ENCODE peak calls at places on chromosome 18, in four cellular contexts. Z is CMK, R is foreskin fibroblast, O is GM23248. V is an unnamed sample.

GRCh38 chr18:63848159-63848558 is 39.3 kb upstream of the SERPINB2 start:
- DNase-seq in R (peak), O (peak), Z (peak), V (peak)

GRCh38 chr18:8364385-8364784 is 244.9 kb upstream of the RAB12 start:
- DNase-seq in R (no peak), O (no peak), Z (no peak), V (no peak)

GRCh38 chr18:63090334-63090733 is 229.2 kb downstream of the BCL2 start:
- DNase-seq in O (no peak), R (no peak), Z (no peak), V (no peak)

GRCh38 chr18:48872234-48873145 is 78.3 kb downstream of the SMAD7 start:
- DNase-seq in O (peak), Z (no peak), R (peak), V (peak)

GRCh38 chr18:5518179-5518770 is 25.5 kb downstream of the EPB41L3 start:
- DNase-seq in Z (no peak), R (no peak), O (no peak), V (no peak)

GRCh38 chr18:53701697-53702096 is 522.8 kb downstream of the MBD2 start:
- DNase-seq in O (no peak), Z (no peak), R (no peak), V (no peak)

GRCh38 chr18:75267643-75268184 is 57.1 kb downstream of the TSHZ1 start:
- DNase-seq in O (no peak), Z (no peak), R (no peak), V (no peak)

GRCh38 chr18:32612651-32613050 is 142.0 kb upstream of the GAREM1 start:
- DNase-seq in R (no peak), Z (no peak), O (no peak), V (no peak)

GRCh38 chr18:23398401-23398800 is 54.7 kb upstream of the RIOK3 start:
- DNase-seq in O (peak), Z (no peak), R (peak), V (no peak)

GRCh38 chr18:62045316-62045715 is 141.5 kb downstream of the PIGN start:
- DNase-seq in O (no peak), Z (no peak), R (no peak), V (no peak)

GRCh38 chr18:35178260-35178659 is 62.6 kb upstream of the ZNF397 start:
- DNase-seq in R (peak), O (peak), Z (no peak), V (peak)

GRCh38 chr18:23693849-23694248 is 4.6 kb downstream of the LAMA3 start:
- DNase-seq in R (peak), Z (no peak), O (no peak), V (no peak)

GRCh38 chr18:73235491-73235890 is 367.7 kb upstream of the NETO1 start:
- DNase-seq in R (peak), O (peak), Z (no peak), V (peak)

GRCh38 chr18:35355140-35355618 is 11.0 kb upstream of the ZNF24 start:
- DNase-seq in R (peak), O (peak), Z (peak), V (no peak)

GRCh38 chr18:33751613-33752221 is 173.7 kb downstream of the ASXL3 start:
- DNase-seq in Z (no peak), R (peak), O (peak), V (no peak)

GRCh38 chr18:40902436-40902835 is 1052.6 kb upstream of the PIK3C3 start:
- DNase-seq in Z (no peak), O (no peak), R (no peak), V (no peak)

GRCh38 chr18:42969366-42969765 is 146.1 kb downstream of the RIT2 start:
- DNase-seq in O (no peak), Z (no peak), R (no peak), V (no peak)

GRCh38 chr18:13377496-13377895 is 158.9 kb downstream of the LDLRAD4 start:
- DNase-seq in R (no peak), O (no peak), Z (no peak), V (no peak)

GRCh38 chr18:77069931-77070330 is 62.7 kb downstream of the MBP start:
- DNase-seq in O (no peak), Z (no peak), R (no peak), V (no peak)

GRCh38 chr18:48050176-48050575 is 119.7 kb upstream of the SMAD2 start:
- DNase-seq in R (no peak), O (no peak), Z (no peak), V (no peak)

GRCh38 chr18:11105463-11105862 is 43.9 kb downstream of the PIEZO2 start:
- DNase-seq in O (no peak), R (no peak), Z (no peak), V (no peak)

GRCh38 chr18:73827801-73828200 is 319.8 kb downstream of the FBXO15 start:
- DNase-seq in Z (no peak), R (no peak), O (no peak), V (no peak)

GRCh38 chr18:8673276-8674209 is 31.8 kb upstream of the MTCL1 start:
- DNase-seq in O (no peak), R (no peak), Z (no peak), V (no peak)

GRCh38 chr18:10131783-10132381 is 218.1 kb downstream of the VAPA start:
- DNase-seq in Z (no peak), O (peak), R (no peak), V (no peak)

GRCh38 chr18:14925281-14925709 is 177.3 kb downstream of the ANKRD30B start:
- DNase-seq in R (peak), Z (no peak), O (no peak), V (peak)

GRCh38 chr18:944440-944839 is 39.8 kb downstream of the ADCYAP1 start:
- DNase-seq in O (peak), Z (no peak), R (peak), V (no peak)

GRCh38 chr18:23058746-23059440 is 76.4 kb upstream of the CABLES1 start:
- DNase-seq in R (no peak), Z (no peak), O (peak), V (no peak)

GRCh38 chr18:79924814-79925655 is 26.4 kb downstream of the SLC66A2 start:
- DNase-seq in O (no peak), Z (no peak), R (no peak), V (no peak)

GRCh38 chr18:49031511-49032188 is 80.9 kb upstream of the SMAD7 start:
- DNase-seq in Z (no peak), O (no peak), R (no peak), V (no peak)

GRCh38 chr18:36460854-36461253 is 163.3 kb downstream of the FHOD3 start:
- DNase-seq in Z (no peak), R (no peak), O (no peak), V (no peak)

GRCh38 chr18:59057969-59058368 is 81.7 kb upstream of the SEC11C start:
- DNase-seq in O (peak), Z (no peak), R (peak), V (peak)

GRCh38 chr18:74499633-74500032 is 3.5 kb downstream of the CNDP2 start:
- DNase-seq in R (peak), O (peak), Z (peak), V (no peak)

GRCh38 chr18:35939166-35939565 is 33.3 kb upstream of the RMP24 start:
- DNase-seq in R (peak), Z (no peak), O (no peak), V (no peak)

GRCh38 chr18:44771957-44772917 is 91.5 kb downstream of the SETBP1 start:
- DNase-seq in O (no peak), Z (no peak), R (peak), V (peak)

GRCh38 chr18:52991246-52991645 is 651.2 kb downstream of the DCC start:
- DNase-seq in O (no peak), Z (no peak), R (no peak), V (no peak)

GRCh38 chr18:48053881-48054586 is 123.6 kb upstream of the SMAD2 start:
- DNase-seq in R (no peak), O (no peak), Z (peak), V (no peak)

GRCh38 chr18:33010149-33010548 is 237.3 kb upstream of the KLHL14 start:
- DNase-seq in O (no peak), Z (no peak), R (peak), V (no peak)

V was measured in AG09309.